ENCODE peak calls at places on chromosomes 12 and 14, in four cellular contexts. Q is GM12878, O is HepG2, W is K562. J is an unnamed sample.

GRCh38 chr14:22607291-22607690 is 9.2 kb downstream of the ABHD4 start:
- DNase-seq in O (no peak), Q (no peak), W (no peak), J (no peak)

GRCh38 chr14:93085916-93086315 is 29.8 kb downstream of the ITPK1 start:
- DNase-seq in W (no peak), Q (no peak), O (no peak), J (no peak)

GRCh38 chr14:80315681-80316080 is 104.4 kb upstream of the DIO2 start:
- DNase-seq in Q (no peak), O (no peak), W (no peak), J (no peak)

GRCh38 chr12:130803707-130804106 is 35.3 kb downstream of the STX2 start:
- DNase-seq in Q (no peak), O (no peak), W (no peak), J (no peak)

GRCh38 chr14:88364710-88365413 is 20.6 kb upstream of the SPATA7 start:
- DNase-seq in O (no peak), W (no peak), Q (no peak), J (no peak)

GRCh38 chr12:54372113-54372806 is 8.0 kb upstream of the GPR84 start:
- DNase-seq in O (no peak), W (no peak), Q (no peak), J (no peak)

GRCh38 chr12:84697141-84697540 is 215.5 kb downstream of the SLC6A15 start:
- DNase-seq in Q (no peak), O (no peak), W (no peak), J (no peak)

GRCh38 chr12:119659289-119659897 is 8.5 kb upstream of the PRKAB1 start:
- DNase-seq in Q (no peak), O (peak), W (peak), J (no peak)

GRCh38 chr14:52703664-52704063 is 3.3 kb upstream of the PSMC6 start:
- DNase-seq in Q (no peak), W (no peak), O (no peak), J (no peak)

GRCh38 chr12:12645485-12645884 is 33.8 kb downstream of the CREBL2 start:
- DNase-seq in Q (no peak), W (peak), O (peak), J (no peak)

GRCh38 chr12:62891805-62892549 is 43.0 kb downstream of the PPM1H start:
- DNase-seq in Q (no peak), W (peak), O (peak), J (no peak)

GRCh38 chr14:64966976-64967375 is 5.2 kb downstream of the RAB15 start:
- DNase-seq in Q (no peak), O (no peak), W (no peak), J (no peak)

GRCh38 chr12:6423267-6424007 is 21.3 kb upstream of the CD27 start:
- DNase-seq in O (peak), Q (no peak), W (peak), J (peak)
- TF ChIP-seq POLR2A in O (no peak), Q (no peak), W (no peak), J (no peak)

GRCh38 chr12:111335811-111336210 is 33.1 kb downstream of the PHETA1 start:
- DNase-seq in O (no peak), W (no peak), Q (no peak), J (no peak)
- TF ChIP-seq POLR2AphosphoS5 in O (no peak), W (no peak), Q (no peak), J (no peak)

GRCh38 chr12:69996722-69997121 is 171.7 kb downstream of the MYRFL start:
- DNase-seq in Q (no peak), O (no peak), W (no peak), J (no peak)

GRCh38 chr12:69999561-69999960 is 174.5 kb downstream of the MYRFL start:
- DNase-seq in W (no peak), Q (no peak), O (no peak), J (no peak)

GRCh38 chr12:69996276-69996675 is 171.2 kb downstream of the MYRFL start:
- DNase-seq in O (no peak), Q (no peak), W (no peak), J (no peak)

GRCh38 chr12:69998922-69999321 is 173.9 kb downstream of the MYRFL start:
- DNase-seq in Q (no peak), O (no peak), W (no peak), J (no peak)

GRCh38 chr12:69998011-69998410 is 173.0 kb downstream of the MYRFL start:
- DNase-seq in O (no peak), W (no peak), Q (no peak), J (no peak)
- TF ChIP-seq TAF1 in O (no peak), W (no peak), Q (no peak), J (no peak)

GRCh38 chr12:52271157-52271556 is 3.3 kb upstream of the KRT86 start:
- DNase-seq in Q (no peak), W (no peak), O (no peak), J (no peak)
- TF ChIP-seq POLR2A in Q (no peak), W (no peak), O (no peak), J (no peak)

GRCh38 chr12:3436496-3437060 is 54.4 kb upstream of the PRMT8 start:
- DNase-seq in W (no peak), Q (no peak), O (no peak), J (no peak)
- TF ChIP-seq POLR2AphosphoS5 in W (no peak), Q (no peak), O (no peak), J (no peak)

GRCh38 chr14:61438860-61439765 is 117.7 kb downstream of the PRKCH start:
- DNase-seq in Q (peak), W (no peak), O (peak), J (no peak)
- TF ChIP-seq TAF1 in Q (no peak), W (no peak), O (no peak), J (no peak)

DNA sequence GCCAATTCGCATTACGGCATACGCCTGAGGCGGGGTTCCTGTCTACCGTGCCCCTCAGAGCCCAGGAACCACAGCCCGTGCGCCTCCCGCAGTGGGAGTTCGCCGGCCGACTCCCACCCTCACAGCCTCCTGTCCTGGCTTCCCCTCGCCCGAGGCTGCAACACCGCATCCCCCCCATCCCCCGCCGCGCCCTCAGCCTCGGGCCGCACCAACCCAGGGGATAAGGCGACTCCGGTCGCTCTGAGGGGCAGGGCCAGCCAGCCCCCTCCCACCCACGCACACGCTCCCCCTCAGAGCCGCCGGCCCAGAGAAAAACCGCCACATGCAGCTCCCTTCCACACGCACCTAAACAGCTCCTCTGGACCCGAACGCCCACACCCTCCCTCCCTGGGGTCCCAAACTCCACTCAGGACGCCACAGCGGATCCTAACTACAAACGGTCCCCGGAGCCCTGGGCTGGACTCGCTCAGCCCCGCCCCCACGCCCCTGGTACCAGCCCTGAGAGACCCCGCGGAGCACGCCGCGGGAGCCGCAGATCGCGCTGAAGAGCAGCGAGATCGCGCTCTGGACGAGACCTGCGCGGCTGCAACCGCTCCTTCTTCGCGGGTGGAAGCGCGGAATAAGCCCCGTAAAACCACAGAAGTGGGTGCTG is at the start of gene C14orf39:
- DNase-seq in Q (no peak), W (peak), O (no peak), J (peak)
- TF ChIP-seq POLR2A in Q (no peak), W (peak), O (no peak), J (no peak)

GRCh38 chr12:98402671-98403070 is 112.7 kb upstream of the TMPO start:
- DNase-seq in O (no peak), Q (no peak), W (no peak), J (no peak)

GRCh38 chr12:98401427-98401826 is 114.0 kb upstream of the TMPO start:
- DNase-seq in O (no peak), W (no peak), Q (peak), J (no peak)

GRCh38 chr12:98402081-98402480 is 113.3 kb upstream of the TMPO start:
- DNase-seq in W (no peak), Q (no peak), O (peak), J (no peak)

GRCh38 chr12:98397323-98398105 is 117.9 kb upstream of the TMPO start:
- DNase-seq in Q (peak), W (peak), O (peak), J (peak)

DNA sequence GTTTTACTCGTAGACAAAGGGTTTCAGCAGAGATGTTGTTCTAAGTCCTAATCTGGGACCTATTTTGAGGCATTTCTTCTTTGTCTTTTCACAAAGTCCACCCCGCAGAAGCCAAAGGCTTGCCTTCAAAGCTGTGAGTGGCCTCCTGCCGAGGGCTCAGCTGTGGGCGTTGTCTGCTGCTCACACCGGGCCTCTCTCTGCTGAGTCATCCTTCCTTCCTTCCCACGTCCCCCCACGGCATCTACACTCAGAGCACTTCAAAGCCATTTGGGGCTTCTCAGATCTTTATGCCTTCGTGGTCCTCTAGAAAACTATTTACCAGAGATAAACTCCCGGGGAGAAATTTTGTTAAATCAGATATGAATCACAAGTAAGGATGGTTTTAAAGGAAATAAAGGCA is 115.9 kb upstream of the TMPO start:
- DNase-seq in W (peak), Q (no peak), O (peak), J (peak)
- TF ChIP-seq POLR2AphosphoS5 in W (no peak), Q (no peak), O (no peak), J (no peak)

GRCh38 chr12:128771681-128772080 is 52.1 kb downstream of the SLC15A4 start:
- DNase-seq in Q (no peak), O (peak), W (no peak), J (no peak)
- TF ChIP-seq TAF1 in Q (no peak), O (no peak), W (no peak), J (no peak)